ENCODE peak calls at places on chromosomes 12 and 14, in five cellular contexts. O is upper lobe of left lung, X is A549, A is GM23338, R is lower lobe of right lung. L is an unnamed sample.

GRCh38 chr12:84161296-84161695 is 751.3 kb downstream of the SLC6A15 start:
- DNase-seq in A (no peak), R (no peak), O (no peak), X (no peak), L (no peak)

GRCh38 chr12:130401703-130402102 is 64.0 kb downstream of the PIWIL1 start:
- DNase-seq in R (no peak), X (peak), A (peak), O (no peak), L (no peak)

GRCh38 chr12:57868870-57869609 is 22.5 kb upstream of the CTDSP2 start:
- DNase-seq in R (no peak), X (no peak), O (no peak), A (peak), L (no peak)

GRCh38 chr14:20855652-20856291 is 35.4 kb upstream of the RNASE3 start:
- DNase-seq in R (peak), X (peak), A (peak), O (peak), L (peak)

GRCh38 chr12:111121840-111122239 is 201.5 kb upstream of the MYL2 start:
- DNase-seq in R (no peak), A (peak), O (no peak), X (no peak), L (no peak)

GRCh38 chr12:10554228-10554970 is 48.7 kb downstream of the EIF2S3B start:
- DNase-seq in R (no peak), A (no peak), X (no peak), O (peak), L (no peak)

GRCh38 chr12:80769553-80770140 is 52.9 kb downstream of the MYF5 start:
- DNase-seq in O (no peak), A (peak), R (no peak), X (no peak), L (no peak)

GRCh38 chr12:65536876-65537661 is 258.6 kb downstream of the MSRB3 start:
- DNase-seq in A (no peak), X (peak), R (no peak), O (peak), L (peak)

GRCh38 chr14:68018598-68018997 is 199.0 kb downstream of the RAD51B start:
- DNase-seq in A (no peak), O (no peak), X (no peak), R (no peak), L (peak)

GRCh38 chr14:79197516-79197915 is 1013.8 kb downstream of the DIO2 start:
- DNase-seq in A (no peak), R (no peak), O (no peak), X (no peak), L (no peak)

GRCh38 chr14:70882771-70883492 is 24.3 kb upstream of the PCNX1 start:
- DNase-seq in A (no peak), O (peak), X (no peak), R (no peak), L (no peak)

GRCh38 chr14:60215127-60215444 is 33.9 kb upstream of the PPM1A start:
- DNase-seq in X (no peak), A (no peak), O (no peak), R (no peak), L (no peak)

DNA sequence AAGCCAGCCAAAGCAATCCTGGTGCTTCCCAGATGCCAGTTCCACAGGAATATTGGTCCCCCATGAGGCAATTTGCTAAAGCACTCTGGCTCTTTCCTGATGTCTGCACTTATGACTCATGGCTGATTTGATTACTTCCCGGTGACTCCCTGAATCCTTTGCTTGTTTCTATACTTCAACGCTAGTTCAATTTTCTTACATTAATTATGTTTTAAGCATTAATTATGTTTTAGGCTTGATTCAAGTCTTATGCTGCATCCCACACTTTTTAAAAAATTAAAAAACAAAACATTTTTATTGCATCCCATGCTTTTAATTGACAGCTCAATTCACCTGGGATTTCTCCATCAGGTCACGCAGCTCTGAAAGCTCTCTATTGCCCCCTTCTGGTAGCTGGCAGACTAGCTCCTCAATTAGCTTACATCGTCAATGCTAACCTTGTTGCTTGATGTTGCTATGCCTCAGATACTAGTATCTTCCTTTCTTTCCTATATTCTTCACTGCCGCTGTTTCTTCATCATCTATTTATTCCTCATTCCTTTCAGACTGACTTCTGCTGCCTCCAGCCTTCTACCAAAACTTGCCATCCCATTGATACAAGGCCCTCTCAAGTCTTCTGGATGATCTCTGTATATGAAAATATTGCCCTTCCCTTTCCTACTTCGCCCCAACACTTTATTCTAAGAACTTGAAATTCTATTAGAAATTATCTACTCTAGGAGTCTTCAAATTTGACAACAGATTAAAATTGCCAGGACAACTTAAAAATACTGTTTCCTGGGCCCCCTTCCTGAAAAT is 32.0 kb downstream of the TSHR start:
- DNase-seq in A (peak), X (peak), O (peak), R (no peak), L (no peak)
- H3K27ac ChIP-seq in A (no peak), X (no peak), O (no peak), R (no peak), L (no peak)

GRCh38 chr14:103109789-103110415 is 13.4 kb upstream of the TNFAIP2 start:
- DNase-seq in X (no peak), O (no peak), R (no peak), A (peak), L (no peak)

GRCh38 chr14:103112488-103113243 is 10.6 kb upstream of the TNFAIP2 start:
- DNase-seq in O (no peak), X (no peak), R (no peak), A (no peak), L (no peak)

GRCh38 chr14:103108749-103109207 is 14.3 kb downstream of the EXOC3L4 start:
- DNase-seq in O (no peak), X (no peak), R (no peak), A (peak), L (no peak)

GRCh38 chr14:103111297-103111981 is 11.8 kb upstream of the TNFAIP2 start:
- DNase-seq in O (peak), A (no peak), R (no peak), X (no peak), L (no peak)

GRCh38 chr14:103110681-103111296 is 12.5 kb upstream of the TNFAIP2 start:
- DNase-seq in O (no peak), X (no peak), R (no peak), A (peak), L (no peak)
- H3K27ac ChIP-seq in O (peak), X (peak), R (peak), A (no peak), L (no peak)

DNA sequence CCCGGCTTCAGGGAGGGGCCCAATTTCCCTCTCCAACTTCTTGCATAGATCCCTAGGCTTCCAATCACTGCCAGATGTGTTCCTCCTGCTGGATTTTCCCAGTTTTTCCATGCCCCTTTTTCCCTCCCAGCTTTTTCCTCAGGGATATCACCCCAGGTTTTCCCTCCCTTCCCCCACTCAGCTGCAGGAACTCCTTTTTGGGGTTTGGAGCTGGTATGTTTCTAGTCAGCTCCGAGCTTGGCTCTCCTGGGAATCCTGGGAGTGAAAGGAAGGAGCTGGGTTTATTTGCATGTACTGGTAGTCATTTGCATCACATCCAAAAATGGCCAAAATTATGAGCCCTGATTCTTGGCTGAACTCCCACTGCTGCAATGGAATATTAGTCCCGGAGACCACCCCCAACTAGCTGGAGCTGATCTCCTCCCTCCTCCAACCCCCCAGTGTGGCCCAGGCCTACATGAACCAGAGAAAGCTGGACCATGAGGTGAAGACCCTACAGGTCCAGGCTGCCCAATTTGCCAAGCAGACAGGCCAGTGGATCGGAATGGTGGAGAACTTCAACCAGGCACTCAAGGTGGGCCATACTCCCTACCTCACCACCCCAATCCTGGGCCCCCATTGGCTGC is 1.4 kb upstream of the RDH5 start:
- DNase-seq in A (peak), R (no peak), O (no peak), X (no peak), L (no peak)
- H3K27ac ChIP-seq in A (peak), R (peak), O (peak), X (no peak), L (no peak)

GRCh38 chr14:95286649-95287048 is 33.1 kb downstream of the CLMN start:
- DNase-seq in A (no peak), O (no peak), R (no peak), X (no peak), L (no peak)
- H3K27ac ChIP-seq in A (no peak), O (no peak), R (no peak), X (no peak), L (no peak)

GRCh38 chr12:6085841-6086240 is 38.6 kb downstream of the VWF start:
- DNase-seq in O (peak), X (no peak), R (no peak), A (no peak), L (no peak)

GRCh38 chr12:6082613-6083012 is 41.9 kb downstream of the VWF start:
- DNase-seq in A (no peak), R (no peak), O (no peak), X (no peak), L (no peak)

GRCh38 chr12:6084969-6085450 is 39.5 kb downstream of the VWF start:
- DNase-seq in A (no peak), O (no peak), R (no peak), X (no peak), L (no peak)

GRCh38 chr12:6083606-6084005 is 40.9 kb downstream of the VWF start:
- DNase-seq in A (no peak), R (no peak), X (no peak), O (no peak), L (no peak)

GRCh38 chr12:6084261-6084968 is 40.1 kb downstream of the VWF start:
- DNase-seq in X (peak), A (peak), R (no peak), O (peak), L (no peak)
- H3K27ac ChIP-seq in X (no peak), A (peak), R (peak), O (peak), L (no peak)

L was measured in epithelial cell of prostate.